ENCODE peak calls at places on chromosome 6, in four cellular contexts. L is GM12878, C is GM12891, V is K562. U is an unnamed sample.

GRCh38 chr6:36671687-36672375 is 6.7 kb upstream of the CDKN1A start:
- DNase-seq in C (no peak), V (no peak), L (no peak), U (no peak)

GRCh38 chr6:22929228-22929627 is 359.9 kb downstream of the HDGFL1 start:
- DNase-seq in V (no peak), L (no peak), C (no peak), U (no peak)

GRCh38 chr6:37535701-37536461 is 36.2 kb upstream of the CCDC167 start:
- DNase-seq in L (no peak), C (peak; percentile 62), V (peak; percentile 68), U (no peak)

GRCh38 chr6:28809947-28810654 is 113.7 kb downstream of the TRIM27 start:
- DNase-seq in C (no peak), L (no peak), V (peak; percentile 32), U (no peak)

GRCh38 chr6:93194480-93194879 is 224.9 kb downstream of the EPHA7 start:
- DNase-seq in C (no peak), V (no peak), L (no peak), U (no peak)

GRCh38 chr6:77456531-77457248 is 6.6 kb downstream of the HTR1B start:
- DNase-seq in V (no peak), C (no peak), L (no peak), U (no peak)

GRCh38 chr6:35037289-35038038 is 103.7 kb downstream of the TCP11 start:
- DNase-seq in C (no peak), V (no peak), L (no peak), U (no peak)

GRCh38 chr6:45609141-45609638 is 231.5 kb upstream of the SUPT3H start:
- DNase-seq in V (no peak), C (no peak), L (no peak), U (no peak)

GRCh38 chr6:6105472-6106036 is 98.8 kb upstream of the NRN1 start:
- DNase-seq in C (no peak), V (no peak), L (no peak), U (no peak)
- TF ChIP-seq SPI1 in C (no peak), V (no peak), L (no peak), U (no peak)

GRCh38 chr6:41689171-41690008 is 46.0 kb downstream of the TFEB start:
- DNase-seq in L (no peak), C (no peak), V (no peak), U (no peak)
- TF ChIP-seq SPI1 in L (no peak), C (no peak), V (no peak), U (no peak)

DNA sequence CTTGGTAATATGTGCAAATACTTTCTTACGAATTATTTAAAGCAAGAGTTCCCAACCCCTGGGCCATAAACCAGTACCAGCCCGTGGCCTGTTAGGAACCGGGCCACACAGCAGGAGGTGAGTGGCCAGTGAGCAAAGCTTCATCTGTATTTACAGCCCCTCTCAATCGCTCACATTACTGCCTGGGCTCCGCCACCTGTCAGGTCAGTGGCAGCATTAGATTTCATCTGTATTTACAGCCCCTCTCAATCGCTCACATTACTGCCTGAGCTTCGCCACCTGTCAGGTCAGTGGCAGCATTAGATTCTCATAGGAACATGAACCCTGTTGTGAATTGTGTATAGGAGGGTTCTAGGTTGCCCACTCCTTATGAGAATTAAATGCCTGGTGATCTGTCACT is 142.0 kb downstream of the RNASET2 start:
- DNase-seq in V (no peak), L (no peak), C (no peak), U (no peak)
- TF ChIP-seq SPI1 in V (no peak), L (no peak), C (no peak), U (no peak)

DNA sequence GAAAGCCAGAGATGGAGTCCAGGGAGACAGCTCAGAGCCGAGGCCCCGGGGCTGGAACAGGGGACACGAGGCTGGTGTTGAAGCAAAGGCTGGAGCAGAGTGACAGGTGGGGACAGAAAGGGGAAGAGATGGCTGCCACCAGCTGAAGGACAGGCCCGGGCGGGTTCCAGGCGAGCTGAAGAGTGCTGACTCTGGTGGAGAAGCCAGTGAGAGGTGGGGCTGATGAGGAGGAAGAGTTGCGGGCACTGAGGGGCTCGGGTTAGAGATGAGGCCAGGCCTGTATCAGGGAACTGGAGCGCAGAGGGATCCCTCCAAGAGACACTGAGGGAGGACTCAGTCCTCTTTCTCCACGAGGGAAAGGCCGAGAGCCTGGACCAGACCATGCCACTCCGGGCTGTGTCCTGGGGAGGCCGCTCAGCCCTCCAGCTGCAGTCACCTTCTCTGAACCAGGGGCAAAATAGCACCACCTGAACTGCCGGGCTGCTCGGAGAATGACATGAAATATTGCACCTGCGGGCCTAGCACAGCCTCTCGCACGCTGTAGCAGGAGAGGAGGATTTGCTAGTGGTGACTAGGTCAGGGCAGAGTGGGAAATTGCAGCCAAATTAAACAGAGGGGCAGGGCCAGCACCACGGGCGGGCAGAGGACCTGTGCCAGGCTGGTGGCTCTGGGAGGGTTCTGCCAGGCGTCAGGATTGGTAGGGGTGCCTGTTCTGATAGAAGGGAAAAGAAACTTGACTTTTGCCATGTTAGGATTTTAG is 175.9 kb downstream of the ZDHHC14 start:
- DNase-seq in C (no peak), V (no peak), L (no peak), U (no peak)
- TF ChIP-seq SPI1 in C (no peak), V (no peak), L (no peak), U (peak; percentile 11)

GRCh38 chr6:15879372-15880261 is 216.8 kb upstream of the DTNBP1 start:
- DNase-seq in L (no peak), C (no peak), V (peak; percentile 42), U (peak; percentile 42)
- TF ChIP-seq SPI1 in L (no peak), C (no peak), V (no peak), U (no peak)

GRCh38 chr6:15974817-15975216 is 154.1 kb upstream of the MYLIP start:
- DNase-seq in V (no peak), C (no peak), L (no peak), U (no peak)
- TF ChIP-seq SPI1 in V (no peak), C (no peak), L (no peak), U (no peak)

GRCh38 chr6:55397986-55398385 is 70.7 kb downstream of the GFRAL start:
- DNase-seq in L (no peak), C (no peak), V (no peak), U (no peak)
- TF ChIP-seq SPI1 in L (no peak), C (no peak), V (no peak), U (no peak)

GRCh38 chr6:143441010-143441409 is 9.5 kb downstream of the ADAT2 start:
- DNase-seq in L (no peak), V (no peak), C (no peak), U (no peak)
- TF ChIP-seq SPI1 in L (no peak), V (no peak), C (no peak), U (no peak)

U was measured in HL-60.